ENCODE peak calls at places on chromosomes 16 and 17, in seven cellular contexts. M is BJ; B is fibroblast of lung; Z is A549; S is CD8-positive, alpha-beta T cell; T is upper lobe of right lung; Q is B cell. H is an unnamed sample.

GRCh38 chr16:88593910-88594309 is 23.7 kb downstream of the ZC3H18 start:
- DNase-seq in M (no peak), S (no peak), Z (no peak), T (no peak), B (no peak), Q (no peak), H (no peak)

GRCh38 chr16:89358030-89359005 is 132.0 kb downstream of the ANKRD11 start:
- DNase-seq in T (peak), M (no peak), S (peak), Q (no peak), Z (no peak), B (no peak), H (no peak)

GRCh38 chr17:31596382-31597323 is 205.2 kb downstream of the RAB11FIP4 start:
- DNase-seq in Z (peak), Q (peak), B (peak), T (peak), S (no peak), M (peak), H (no peak)

GRCh38 chr17:27991594-27991993 is 50.9 kb upstream of the NLK start:
- DNase-seq in Z (no peak), B (no peak), S (no peak), Q (no peak), T (no peak), M (no peak), H (no peak)

GRCh38 chr16:53098526-53099317 is 43.9 kb downstream of the CHD9 start:
- DNase-seq in T (peak), Q (peak), M (peak), S (peak), Z (peak), B (peak), H (no peak)

GRCh38 chr17:49490271-49490670 is 4.8 kb upstream of the NGFR start:
- DNase-seq in Q (no peak), M (no peak), T (no peak), S (no peak), B (no peak), Z (no peak), H (no peak)

GRCh38 chr17:58516644-58517377 is 2.4 kb upstream of the MTMR4 start:
- DNase-seq in M (no peak), Z (no peak), B (no peak), Q (no peak), S (no peak), T (no peak), H (no peak)

GRCh38 chr16:15807603-15808009 is 49.2 kb downstream of the MYH11 start:
- DNase-seq in Q (no peak), B (no peak), M (no peak), Z (no peak), S (no peak), T (no peak), H (no peak)

GRCh38 chr17:48724241-48725004 is 1.4 kb downstream of the PRAC2 start:
- DNase-seq in Q (no peak), M (no peak), Z (peak), T (peak), B (peak), S (peak), H (no peak)

GRCh38 chr17:8630802-8631553 is 453 bp upstream of the MYH10 start:
- DNase-seq in Z (peak), T (peak), M (peak), B (peak), Q (peak), S (peak), H (peak)
- TF ChIP-seq CTCF in Z (peak), T (peak), M (no peak), B (no peak), Q (peak), S (no peak), H (no peak)

GRCh38 chr16:31472559-31473203 is 729 bp downstream of the TGFB1I1 start:
- DNase-seq in B (peak), Z (peak), S (peak), M (peak), T (peak), Q (peak), H (peak)
- TF ChIP-seq CTCF in B (peak), Z (peak), S (no peak), M (peak), T (peak), Q (no peak), H (no peak)

GRCh38 chr16:648071-648785 is 937 bp upstream of the WDR90 start:
- DNase-seq in Q (peak), M (no peak), T (peak), Z (no peak), B (no peak), S (peak), H (peak)
- TF ChIP-seq CTCF in Q (peak), M (peak), T (peak), Z (peak), B (peak), S (peak), H (peak)

DNA sequence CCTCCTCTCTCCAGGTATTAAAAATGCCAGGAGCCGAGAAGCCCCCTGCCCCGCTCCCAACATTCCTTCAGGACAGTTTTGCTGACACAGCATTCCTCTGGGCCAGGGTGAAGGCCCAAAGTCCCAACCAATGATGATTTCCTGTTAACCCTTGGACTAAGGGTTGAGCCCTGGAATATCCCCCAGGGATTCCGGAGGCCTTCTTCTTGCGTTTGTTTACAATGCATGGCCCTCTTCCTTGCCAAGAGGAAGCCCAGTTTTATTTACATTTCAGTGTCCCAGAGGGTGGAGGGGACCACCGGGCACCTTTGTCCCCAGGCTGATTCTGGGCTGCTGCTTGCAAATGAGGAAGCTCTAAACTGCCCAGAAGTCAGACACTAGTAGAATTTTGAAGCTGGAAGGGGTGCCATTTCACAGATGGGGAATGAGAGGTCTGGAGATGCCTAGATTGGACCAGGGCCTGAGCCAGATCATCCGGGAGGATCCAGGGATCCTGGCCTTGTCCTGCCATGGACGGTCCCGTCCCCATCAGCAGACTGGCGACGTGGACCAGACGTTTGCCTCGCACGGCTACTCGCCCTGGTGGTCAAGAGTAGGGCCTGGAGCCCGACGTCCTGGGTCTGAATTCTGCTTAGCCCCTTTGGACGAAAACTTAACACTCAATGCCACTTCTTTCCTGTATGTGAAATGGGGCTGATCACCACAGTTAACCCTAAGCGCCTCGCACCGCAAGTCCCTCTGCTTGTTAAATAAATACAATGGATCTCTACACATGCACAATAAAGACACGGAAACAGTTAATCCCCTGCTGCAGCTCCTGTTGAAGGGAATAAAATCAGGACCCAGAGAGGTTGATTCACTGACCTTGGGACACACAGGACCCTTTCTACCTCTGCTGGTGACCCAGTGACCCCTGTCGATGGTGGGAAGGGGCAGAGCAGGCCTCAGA is 55.6 kb upstream of the CIBAR2 start:
- DNase-seq in T (no peak), S (peak), B (no peak), M (no peak), Z (no peak), Q (no peak), H (no peak)
- TF ChIP-seq CTCF in T (no peak), S (no peak), B (no peak), M (no peak), Z (no peak), Q (no peak), H (no peak)

GRCh38 chr17:44556854-44557606 is at the start of gene FZD2:
- DNase-seq in Q (peak), M (peak), Z (peak), S (peak), B (peak), T (peak), H (peak)

GRCh38 chr17:44559288-44560249 is 2.3 kb downstream of the FZD2 start:
- DNase-seq in B (no peak), Q (no peak), S (no peak), Z (no peak), T (no peak), M (no peak), H (no peak)

GRCh38 chr17:44556114-44556853 is 1.0 kb upstream of the FZD2 start:
- DNase-seq in S (no peak), Z (peak), B (peak), T (no peak), Q (peak), M (no peak), H (peak)

GRCh38 chr17:44557653-44558285 is 485 bp downstream of the FZD2 start:
- DNase-seq in B (peak), Z (no peak), Q (peak), M (no peak), T (peak), S (peak), H (no peak)

DNA sequence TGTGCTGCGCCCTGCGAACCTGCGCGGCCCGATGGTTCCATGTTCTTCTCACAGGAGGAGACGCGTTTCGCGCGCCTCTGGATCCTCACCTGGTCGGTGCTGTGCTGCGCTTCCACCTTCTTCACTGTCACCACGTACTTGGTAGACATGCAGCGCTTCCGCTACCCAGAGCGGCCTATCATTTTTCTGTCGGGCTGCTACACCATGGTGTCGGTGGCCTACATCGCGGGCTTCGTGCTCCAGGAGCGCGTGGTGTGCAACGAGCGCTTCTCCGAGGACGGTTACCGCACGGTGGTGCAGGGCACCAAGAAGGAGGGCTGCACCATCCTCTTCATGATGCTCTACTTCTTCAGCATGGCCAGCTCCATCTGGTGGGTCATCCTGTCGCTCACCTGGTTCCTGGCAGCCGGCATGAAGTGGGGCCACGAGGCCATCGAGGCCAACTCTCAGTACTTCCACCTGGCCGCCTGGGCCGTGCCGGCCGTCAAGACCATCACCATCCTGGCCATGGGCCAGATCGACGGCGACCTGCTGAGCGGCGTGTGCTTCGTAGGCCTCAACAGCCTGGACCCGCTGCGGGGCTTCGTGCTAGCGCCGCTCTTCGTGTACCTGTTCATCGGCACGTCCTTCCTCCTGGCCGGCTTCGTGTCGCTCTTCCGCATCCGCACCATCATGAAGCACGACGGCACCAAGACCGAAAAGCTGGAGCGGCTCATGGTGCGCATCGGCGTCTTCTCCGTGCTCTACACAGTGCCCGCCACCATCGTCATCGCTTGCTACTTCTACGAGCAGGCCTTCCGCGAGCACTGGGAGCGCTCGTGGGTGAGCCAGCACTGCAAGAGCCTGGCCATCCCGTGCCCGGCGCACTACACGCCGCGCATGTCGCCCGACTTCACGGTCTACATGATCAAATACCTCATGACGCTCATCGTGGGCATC is 1.3 kb downstream of the FZD2 start:
- DNase-seq in B (peak), Q (no peak), M (no peak), Z (no peak), S (no peak), T (no peak), H (no peak)
- TF ChIP-seq CTCF in B (no peak), Q (no peak), M (no peak), Z (no peak), S (no peak), T (no peak), H (no peak)

GRCh38 chr17:74089869-74090464 is 113.5 kb upstream of the RPL38 start:
- DNase-seq in B (peak), M (no peak), S (no peak), Q (no peak), T (peak), Z (peak), H (no peak)
- TF ChIP-seq CTCF in B (peak), M (peak), S (no peak), Q (peak), T (peak), Z (peak), H (peak)

DNA sequence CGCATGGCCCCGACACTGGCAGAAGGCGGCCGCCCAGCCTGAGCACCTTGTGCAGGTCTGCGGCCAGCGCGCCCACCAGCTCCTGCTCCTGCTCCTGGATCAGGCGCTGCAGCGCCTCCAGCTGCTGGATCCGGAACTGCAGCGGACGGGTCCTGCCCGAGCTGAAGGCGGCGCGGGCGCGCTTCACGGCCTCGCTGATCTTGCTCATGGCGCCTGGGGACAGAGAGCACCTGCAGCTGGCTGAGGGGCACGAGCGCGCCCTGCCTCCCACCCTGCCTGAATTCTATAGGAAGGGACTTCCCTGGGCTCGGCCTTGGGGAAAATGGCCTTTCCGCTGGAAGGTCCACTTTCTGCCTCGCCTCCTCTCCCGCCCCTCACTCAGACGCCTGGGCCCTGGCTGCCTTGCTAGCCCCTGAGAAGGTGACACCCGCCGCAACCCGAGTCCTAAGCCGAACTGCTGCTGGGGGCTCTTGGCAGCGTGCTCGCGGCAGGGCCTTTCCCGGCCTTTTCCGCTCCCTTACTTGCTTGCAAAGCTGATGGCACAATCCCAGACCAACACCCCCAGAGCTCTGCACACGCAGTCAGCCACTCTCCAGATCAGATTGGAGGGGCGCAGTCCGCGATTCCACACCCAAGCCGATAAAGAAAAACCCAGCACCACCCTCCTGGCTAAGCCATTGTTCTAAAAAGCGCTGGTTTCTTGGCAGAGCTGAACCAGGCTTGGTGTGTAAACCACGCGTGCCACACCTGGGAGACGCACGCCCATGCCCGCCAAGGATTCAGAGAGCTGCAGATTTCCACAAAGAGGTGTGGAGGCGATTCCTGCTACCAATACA is 3.0 kb downstream of the ALDH3A1 start:
- DNase-seq in Z (peak), T (peak), M (no peak), Q (peak), S (peak), B (peak), H (peak)
- TF ChIP-seq CTCF in Z (peak), T (peak), M (peak), Q (peak), S (peak), B (peak), H (no peak)

GRCh38 chr17:81869221-81870154 is 1.6 kb downstream of the ARHGDIA start:
- DNase-seq in S (peak), Z (peak), M (no peak), Q (peak), T (peak), B (peak), H (no peak)

GRCh38 chr17:81870155-81870977 is 771 bp downstream of the ARHGDIA start:
- DNase-seq in B (peak), T (peak), Q (peak), Z (no peak), M (no peak), S (peak), H (no peak)

GRCh38 chr17:81868674-81869220 is 2.4 kb downstream of the ARHGDIA start:
- DNase-seq in M (no peak), Q (no peak), T (peak), B (peak), Z (peak), S (peak), H (no peak)

GRCh38 chr17:81870978-81871386 is at the start of gene ARHGDIA:
- DNase-seq in M (no peak), Q (no peak), Z (no peak), T (no peak), S (no peak), B (no peak), H (no peak)

GRCh38 chr17:81871387-81872120 is 417 bp upstream of the ARHGDIA start:
- DNase-seq in Z (peak), Q (peak), T (peak), M (no peak), S (peak), B (peak), H (peak)
- TF ChIP-seq CTCF in Z (no peak), Q (peak), T (peak), M (peak), S (no peak), B (no peak), H (peak)